ENCODE peak calls at places on chromosomes 4 and X, in four cellular contexts. A is GM23248, C is fibroblast of lung, U is breast epithelium. B is an unnamed sample.

GRCh38 chrX:38278682-38279081 is 48.6 kb downstream of the RPGR start:
- DNase-seq in C (peak; percentile 62), U (no peak), A (peak; percentile 47), B (no peak)

GRCh38 chr4:185774815-185775684 is 36.9 kb downstream of the SORBS2 start:
- DNase-seq in A (peak; percentile 82), U (no peak), C (peak; percentile 94), B (peak; percentile 35)

GRCh38 chrX:25648790-25649189 is 489.4 kb upstream of the MAGEB18 start:
- DNase-seq in C (no peak), A (no peak), U (no peak), B (no peak)

GRCh38 chr4:185642907-185643306 is 107.6 kb upstream of the PDLIM3 start:
- DNase-seq in U (no peak), C (no peak), A (no peak), B (no peak)

GRCh38 chr4:101102114-101102752 is 245.1 kb downstream of the PPP3CA start:
- DNase-seq in U (peak; percentile 48), C (peak; percentile 93), A (peak; percentile 68), B (no peak)

GRCh38 chr4:158958489-158959270 is 144.2 kb upstream of the RAPGEF2 start:
- DNase-seq in A (peak; percentile 33), C (peak; percentile 23), U (no peak), B (no peak)

GRCh38 chr4:86300516-86300915 is 59.3 kb downstream of the MAPK10 start:
- DNase-seq in U (no peak), C (peak; percentile 83), A (no peak), B (no peak)

GRCh38 chrX:65667503-65668355 is at the start of gene MSN:
- DNase-seq in U (peak; percentile 51), C (peak; percentile 57), A (peak; percentile 79), B (peak; percentile 17)

GRCh38 chr4:140113653-140114052 is 40.3 kb downstream of the MAML3 start:
- DNase-seq in A (no peak), C (no peak), U (no peak), B (peak; percentile 40)

GRCh38 chrX:130034178-130034577 is 51.7 kb downstream of the BCORL1 start:
- DNase-seq in U (no peak), C (no peak), A (no peak), B (no peak)

GRCh38 chr4:154124539-154125255 is 335.8 kb upstream of the SFRP2 start:
- DNase-seq in U (no peak), C (peak; percentile 94), A (peak; percentile 96), B (no peak)

GRCh38 chrX:138287200-138287865 is 424.2 kb downstream of the FGF13 start:
- DNase-seq in C (no peak), U (no peak), A (no peak), B (no peak)

GRCh38 chrX:126820700-126821420 is 1.3 kb downstream of the PRR32 start:
- DNase-seq in C (no peak), A (no peak), U (no peak), B (no peak)

GRCh38 chrX:32176510-32176909 is 1034.8 kb downstream of the DMD start:
- DNase-seq in C (no peak), U (no peak), A (no peak), B (no peak)

GRCh38 chrX:154439841-154440240 is 2.9 kb downstream of the GDI1 start:
- DNase-seq in C (no peak), U (no peak), A (no peak), B (no peak)
- H3K36me3 ChIP-seq in C (peaks cover 13% of the 10 kb centered on the region), U (no peaks in the 10 kb centered on the region), A (no peaks in the 10 kb centered on the region), B (no peaks in the 10 kb centered on the region)

GRCh38 chr4:1572964-1573720 is 111.0 kb downstream of the FAM53A start:
- DNase-seq in C (no peak), A (no peak), U (no peak), B (no peak)

GRCh38 chr4:1571165-1571908 is 112.8 kb downstream of the FAM53A start:
- DNase-seq in U (no peak), C (no peak), A (no peak), B (no peak)

GRCh38 chr4:1571986-1572385 is 112.1 kb downstream of the FAM53A start:
- DNase-seq in A (no peak), C (no peak), U (no peak), B (no peak)

GRCh38 chr4:1573830-1574459 is 110.2 kb downstream of the FAM53A start:
- DNase-seq in C (no peak), A (peak; percentile 14), U (no peak), B (no peak)

DNA sequence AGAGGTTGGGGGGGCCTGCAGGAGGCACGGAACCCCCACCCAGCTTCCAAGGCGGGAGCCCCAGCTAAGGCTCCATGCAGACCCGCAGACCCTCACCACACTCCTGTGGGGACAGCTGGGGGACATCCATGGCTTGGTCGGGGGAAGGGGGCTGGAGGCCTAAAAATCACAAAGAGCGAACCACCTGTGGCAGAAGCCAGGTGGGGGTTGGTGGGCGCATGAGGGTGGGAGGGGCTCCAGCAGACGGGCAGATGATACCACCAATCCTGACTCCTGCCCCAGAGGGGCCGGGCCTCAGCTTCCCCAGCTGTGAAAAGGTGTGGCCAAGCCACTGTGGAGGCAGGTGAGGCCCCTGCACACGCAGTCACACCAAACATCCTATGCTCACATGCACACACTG is 111.6 kb downstream of the FAM53A start:
- DNase-seq in A (no peak), U (no peak), C (no peak), B (no peak)
- H3K4me1 ChIP-seq in A (no peaks in the 10 kb centered on the region), U (no peaks in the 10 kb centered on the region), C (no peaks in the 10 kb centered on the region), B (no peaks in the 10 kb centered on the region)

DNA sequence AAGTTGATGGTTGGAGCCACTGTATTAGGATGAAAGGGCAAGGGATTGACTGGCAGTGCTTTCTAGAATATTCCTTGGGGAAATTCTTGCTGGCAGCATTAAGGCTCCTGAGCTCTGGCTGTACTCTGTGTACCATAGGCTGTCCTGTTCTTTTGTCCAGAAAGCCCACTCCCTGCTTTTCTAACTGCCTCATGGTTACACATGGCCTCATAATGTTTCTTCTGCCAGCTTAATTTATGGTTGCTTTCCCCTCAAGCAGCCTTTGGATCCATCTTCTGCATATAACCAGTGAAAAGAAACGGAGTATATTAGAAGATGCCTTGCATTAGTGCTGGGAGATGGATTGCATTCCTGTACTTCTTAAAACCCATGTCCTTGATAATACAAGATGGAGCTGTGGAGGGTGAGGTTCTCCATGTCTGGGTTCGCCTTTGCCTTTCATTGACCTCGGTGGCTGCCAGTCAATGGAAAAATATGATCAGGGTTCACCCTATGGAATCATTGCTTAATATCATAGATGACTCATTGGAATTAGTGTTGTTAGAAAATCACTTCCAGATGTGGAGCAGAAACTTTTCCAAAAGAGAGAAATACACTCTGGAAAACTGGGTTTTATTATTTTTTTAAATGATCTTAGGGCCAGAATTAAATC is 24.7 kb downstream of the DOCK11 start:
- DNase-seq in A (peak; percentile 76), C (peak; percentile 69), U (no peak), B (no peak)
- H3K27ac ChIP-seq in A (peak overlapping the region; percentile 99), C (peak overlapping the region; percentile 92), U (peak overlapping the region; percentile 31), B (no peak overlapping the region)

GRCh38 chrX:10117301-10117700 is 39.5 kb upstream of the CLCN4 start:
- DNase-seq in A (no peak), U (no peak), C (no peak), B (no peak)
- H3K36me3 ChIP-seq in A (no peaks in the 10 kb centered on the region), U (no peaks in the 10 kb centered on the region), C (peaks cover 4% of the 10 kb centered on the region), B (no peaks in the 10 kb centered on the region)

GRCh38 chr4:8905236-8905772 is 33.7 kb upstream of the HMX1 start:
- DNase-seq in U (peak; percentile 42), C (no peak), A (no peak), B (no peak)
- H3K4me1 ChIP-seq in U (no peaks in the 10 kb centered on the region), C (no peaks in the 10 kb centered on the region), A (peaks cover 5% of the 10 kb centered on the region), B (no peaks in the 10 kb centered on the region)

GRCh38 chr4:48914311-48914710 is 7.7 kb upstream of the OCIAD2 start:
- DNase-seq in A (no peak), C (peak; percentile 86), U (no peak), B (no peak)
- H3K27ac ChIP-seq in A (no peak overlapping the region), C (no peak overlapping the region), U (no peak overlapping the region), B (no peak overlapping the region)

DNA sequence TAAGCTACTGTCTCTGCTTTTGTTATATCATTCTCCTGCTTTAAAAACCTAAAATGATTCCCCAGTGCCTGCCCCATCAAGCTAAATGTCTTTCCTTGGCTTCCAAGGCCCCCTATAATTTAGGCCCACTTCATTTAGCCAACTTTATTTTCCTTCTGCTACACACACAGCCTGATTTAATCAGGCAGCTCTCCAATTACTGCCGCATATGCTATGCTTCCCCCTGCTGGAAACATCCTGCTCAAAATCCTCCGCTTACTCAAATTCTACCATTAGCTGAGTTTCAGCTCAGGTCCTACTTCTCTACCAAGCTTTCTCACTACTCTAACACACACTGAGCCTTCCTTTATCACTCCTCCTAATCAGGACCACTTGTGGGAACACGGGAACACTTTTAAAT is 17.0 kb downstream of the LAMP2 start:
- DNase-seq in A (peak; percentile 59), C (peak; percentile 32), U (no peak), B (no peak)
- H3K36me3 ChIP-seq in A (no peaks in the 10 kb centered on the region), C (no peaks in the 10 kb centered on the region), U (no peaks in the 10 kb centered on the region), B (no peaks in the 10 kb centered on the region)

B was measured in small intestine.